ENCODE peak calls at places on chromosome 17, in five cellular contexts. H, R, E, N and V are unnamed samples.

GRCh38 chr17:17350491-17351355 is 47.5 kb downstream of the NT5M start:
- DNase-seq in H (peak; percentile 54), R (no peak), E (peak; percentile 70), N (no peak), V (no peak)

GRCh38 chr17:40303706-40304450 is 5.1 kb upstream of the RARA start:
- DNase-seq in H (peak; percentile 50), R (peak; percentile 63), E (no peak), N (no peak), V (no peak)

GRCh38 chr17:39652635-39653315 is 12.4 kb upstream of the TCAP start:
- DNase-seq in H (no peak), R (no peak), E (no peak), N (no peak), V (no peak)

GRCh38 chr17:76909971-76910760 is 42.0 kb downstream of the MGAT5B start:
- DNase-seq in H (peak; percentile 41), R (no peak), E (peak; percentile 25), N (peak; percentile 27), V (no peak)

GRCh38 chr17:39125143-39125875 is 26.1 kb downstream of the PLXDC1 start:
- DNase-seq in H (no peak), R (no peak), E (no peak), N (no peak), V (no peak)

GRCh38 chr17:77478899-77479298 is 338.1 kb downstream of the SEC14L1 start:
- DNase-seq in H (no peak), R (no peak), E (no peak), N (no peak), V (no peak)

GRCh38 chr17:6755731-6756184 is at the start of gene XAF1:
- DNase-seq in H (peak; percentile 33), R (no peak), E (peak; percentile 32), N (peak; percentile 61), V (no peak)

GRCh38 chr17:65850486-65850885 is 289.0 kb upstream of the AXIN2 start:
- DNase-seq in H (peak; percentile 29), R (no peak), E (no peak), N (no peak), V (no peak)

GRCh38 chr17:7883781-7884386 is 4.7 kb upstream of the CHD3 start:
- DNase-seq in H (peak; percentile 45), R (no peak), E (no peak), N (no peak), V (no peak)

GRCh38 chr17:37476431-37477130 is 13.1 kb upstream of the DUSP14 start:
- DNase-seq in H (peak; percentile 55), R (no peak), E (peak; percentile 60), N (peak; percentile 37), V (no peak)

GRCh38 chr17:67836205-67836987 is 11.1 kb downstream of the BPTF start:
- DNase-seq in H (peak; percentile 77), R (no peak), E (no peak), N (no peak), V (no peak)

GRCh38 chr17:79385962-79386563 is 224.8 kb downstream of the RBFOX3 start:
- DNase-seq in H (no peak), R (no peak), E (no peak), N (no peak), V (no peak)

GRCh38 chr17:65261152-65261551 is 124.0 kb downstream of the RGS9 start:
- DNase-seq in H (no peak), R (no peak), E (no peak), N (no peak), V (no peak)

DNA sequence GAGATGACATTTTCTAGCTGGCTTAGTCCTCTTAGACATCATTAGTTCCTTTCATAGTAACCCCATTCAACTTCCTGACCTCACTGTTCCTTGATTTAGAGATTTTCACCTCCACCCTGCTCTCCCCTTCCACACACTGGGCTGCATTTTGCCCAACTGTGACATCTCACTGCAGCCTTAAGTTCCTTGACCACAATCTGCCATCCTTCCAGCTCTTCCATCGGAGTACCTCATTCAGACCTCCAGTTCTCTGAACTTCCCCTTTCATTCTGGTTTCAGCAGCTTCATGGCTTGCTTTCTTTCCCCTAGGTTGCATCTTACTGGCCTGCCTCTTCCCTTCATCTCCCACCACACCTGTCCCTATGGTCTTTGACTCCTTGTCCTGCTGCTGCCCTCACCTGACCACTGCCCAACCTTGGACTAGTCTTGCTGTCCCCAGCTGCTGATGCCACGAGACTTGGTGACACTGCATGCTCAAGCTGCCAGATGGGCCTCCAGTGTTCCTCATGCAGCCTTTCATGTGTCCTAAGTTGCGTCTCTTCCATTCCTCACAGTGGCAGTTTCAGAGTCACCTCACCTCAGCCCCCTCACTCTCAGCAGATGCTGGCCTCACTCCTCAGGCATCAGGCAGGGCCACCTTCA is 40.8 kb downstream of the NUP88 start:
- DNase-seq in H (no peak), R (no peak), E (no peak), N (no peak), V (no peak)
- H3K27me3 ChIP-seq in H (no peaks in the 10 kb centered on the region), R (no peaks in the 10 kb centered on the region), E (no peaks in the 10 kb centered on the region), N (no peaks in the 10 kb centered on the region), V (no peaks in the 10 kb centered on the region)

DNA sequence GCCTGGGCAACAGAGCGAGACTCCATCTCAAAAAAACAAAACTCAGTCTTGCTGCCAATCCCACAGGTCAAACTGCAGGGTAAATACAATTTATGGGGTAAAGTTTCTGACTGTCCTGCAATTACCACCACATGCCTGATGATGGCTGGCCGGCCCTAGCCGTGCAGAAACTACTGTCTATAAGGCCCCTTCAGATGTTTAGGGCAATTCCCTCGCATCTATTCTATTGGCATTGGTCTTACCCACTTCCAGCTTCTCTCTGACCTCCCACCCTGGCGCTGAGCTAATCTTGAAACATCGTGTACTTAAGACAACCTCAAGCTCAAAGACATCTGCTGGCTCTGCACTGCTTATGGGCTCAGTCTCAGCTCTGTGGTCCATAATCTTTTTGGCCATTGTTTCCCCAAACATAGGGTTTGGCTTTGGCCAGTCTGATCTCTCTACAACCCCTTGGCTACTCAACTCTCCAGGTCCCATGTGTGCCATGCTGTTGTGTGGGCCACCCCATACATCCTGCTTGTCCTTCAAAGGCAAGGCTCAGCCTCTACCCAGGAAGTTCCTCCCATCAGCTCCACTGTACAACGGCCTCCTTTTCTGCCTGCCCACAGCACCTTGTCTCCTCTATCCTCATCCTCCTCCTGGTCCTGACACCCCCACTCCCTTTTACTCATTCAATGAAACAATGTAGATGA is 16.6 kb downstream of the MAP3K14 start:
- DNase-seq in H (no peak), R (no peak), E (no peak), N (no peak), V (no peak)
- H3K4me3 ChIP-seq in H (no peak overlapping the region), R (no peak overlapping the region), E (no peak overlapping the region), N (no peak overlapping the region), V (no peak overlapping the region)

DNA sequence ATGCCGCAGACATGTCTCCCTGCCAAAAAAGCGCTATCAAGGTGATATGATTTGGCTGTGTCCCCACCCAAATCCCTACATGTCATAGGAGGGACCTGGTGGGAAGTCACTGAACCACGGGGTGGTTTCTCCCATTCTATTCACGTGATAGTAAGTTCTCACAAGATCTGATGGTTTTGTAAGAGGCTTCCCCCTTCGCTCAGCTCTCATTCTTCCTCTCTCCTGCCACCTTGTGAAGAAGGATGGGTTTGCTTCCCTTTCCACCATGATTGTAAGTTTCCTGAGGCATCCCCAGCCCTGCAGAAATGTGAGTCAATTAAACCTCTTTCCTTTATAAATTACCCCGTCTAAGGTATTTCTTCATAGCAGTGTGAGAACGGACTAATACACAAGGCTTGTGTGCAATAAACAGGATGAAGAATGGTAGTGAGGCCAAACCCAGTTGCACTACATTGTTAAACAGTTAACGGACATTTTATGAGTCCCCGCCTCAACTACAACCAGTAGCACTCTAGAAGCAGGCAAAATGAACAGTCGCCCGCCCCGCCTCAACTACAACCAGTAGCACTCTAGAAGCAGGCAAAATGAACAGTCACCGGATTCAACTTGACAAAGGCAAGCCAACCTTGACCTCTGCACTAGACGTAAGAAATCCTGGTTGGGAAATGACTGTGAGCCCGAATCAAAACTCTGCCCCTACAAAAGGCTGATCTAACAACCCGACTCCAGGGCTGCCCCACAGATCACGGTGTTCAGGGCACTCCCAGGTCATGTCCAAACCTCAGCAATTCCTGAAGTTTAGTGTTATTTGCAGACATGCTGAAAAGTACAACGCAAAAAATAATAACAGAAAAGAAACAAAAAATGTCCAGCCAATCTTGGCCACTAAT is 26.3 kb downstream of the VPS53 start:
- DNase-seq in H (peak; percentile 41), R (no peak), E (no peak), N (peak; percentile 56), V (no peak)
- TF ChIP-seq CTCF in H (peak; percentile 36), R (no peak), E (no peak), N (no peak), V (no peak)

DNA sequence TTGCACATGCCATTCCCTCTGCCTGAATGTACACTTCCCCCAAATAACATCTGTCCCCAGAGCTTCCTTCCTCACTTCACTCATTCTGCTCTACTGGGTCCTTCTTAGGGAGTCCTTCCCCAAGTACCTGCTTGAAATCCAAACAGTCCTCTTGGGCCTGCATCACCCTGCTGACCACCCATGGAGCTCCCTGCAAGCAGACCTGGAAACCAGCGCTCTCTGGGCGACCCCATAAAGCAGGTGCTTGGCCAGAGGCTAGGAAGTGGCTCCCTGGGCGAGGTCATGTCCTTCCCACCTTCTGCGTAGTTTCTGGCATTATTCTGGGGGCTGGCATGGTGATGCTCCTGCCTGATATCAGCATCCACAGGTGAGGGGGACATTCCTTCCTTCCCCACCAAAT is 12.2 kb upstream of the NTN1 start:
- DNase-seq in H (no peak), R (peak; percentile 31), E (no peak), N (no peak), V (no peak)
- H3K27me3 ChIP-seq in H (peaks cover 17% of the 10 kb centered on the region), R (no peaks in the 10 kb centered on the region), E (no peaks in the 10 kb centered on the region), N (peaks cover 17% of the 10 kb centered on the region), V (peaks cover 8% of the 10 kb centered on the region)

GRCh38 chr17:1626333-1626732 is 2.3 kb downstream of the SLC43A2 start:
- DNase-seq in H (no peak), R (no peak), E (no peak), N (no peak), V (no peak)
- H3K4me3 ChIP-seq in H (no peak overlapping the region), R (no peak overlapping the region), E (no peak overlapping the region), N (no peak overlapping the region), V (no peak overlapping the region)

GRCh38 chr17:75031972-75032895 is 14.5 kb downstream of the ATP5PD start:
- DNase-seq in H (peak; percentile 84), R (peak; percentile 94), E (peak; percentile 42), N (peak; percentile 80), V (peak; percentile 20)

GRCh38 chr17:75033346-75034235 is 13.2 kb downstream of the ATP5PD start:
- DNase-seq in H (peak; percentile 90), R (peak; percentile 97), E (peak; percentile 96), N (peak; percentile 98), V (no peak)

GRCh38 chr17:75036643-75037268 is 10.0 kb downstream of the ATP5PD start:
- DNase-seq in H (peak; percentile 77), R (peak; percentile 90), E (peak; percentile 38), N (peak; percentile 92), V (peak; percentile 18)

GRCh38 chr17:75032896-75033294 is 13.9 kb downstream of the ATP5PD start:
- DNase-seq in H (no peak), R (peak; percentile 80), E (no peak), N (peak; percentile 38), V (no peak)

GRCh38 chr17:75034236-75034908 is 12.4 kb downstream of the ATP5PD start:
- DNase-seq in H (peak; percentile 85), R (peak; percentile 95), E (peak; percentile 88), N (peak; percentile 94), V (no peak)
- TF ChIP-seq CTCF in H (no peak), R (no peak), E (peak; percentile 45), N (no peak), V (no peak)